ENCODE peak calls at places on chromosomes 16 and 17, in ten cellular contexts. I is stimulated activated CD8-positive, alpha-beta memory T cell treated with anti-CD3 and anti-CD28 coated beads, Interleukin-4, amount 100 ng/mL, for 1 hour; T is pons; D is activated naive CD8-positive, alpha-beta T cell treated with anti-CD3 and anti-CD28 coated beads for 36 hours; N is MCF 10A; B is NCI-H1092; U is SW 1271; R is fibroblast of villous mesenchyme; Z is NCI-H69; C is mesothelial cell of epicardium. G is an unnamed sample.

GRCh38 chr17:63476494-63476856 is 386 bp upstream of the ACE start:
- DNase-seq in I (no peak), T (no peak), D (no peak), N (no peak), B (no peak), U (no peak), R (no peak), Z (peak), C (no peak), G (no peak)

GRCh38 chr16:81427245-81427644 is 17.4 kb upstream of the CMIP start:
- DNase-seq in I (no peak), T (no peak), D (no peak), N (no peak), B (no peak), U (no peak), R (no peak), Z (no peak), C (no peak), G (no peak)

GRCh38 chr17:78358538-78359215 is 1.2 kb downstream of the SOCS3 start:
- DNase-seq in I (no peak), T (no peak), D (no peak), N (no peak), B (no peak), U (peak), R (peak), Z (peak), C (no peak), G (no peak)

GRCh38 chr17:72683506-72684404 is 408.7 kb downstream of the SLC39A11 start:
- DNase-seq in I (no peak), T (no peak), D (no peak), N (peak), B (no peak), U (peak), R (peak), Z (peak), C (no peak), G (no peak)

GRCh38 chr16:51374346-51374745 is 223.3 kb upstream of the SALL1 start:
- DNase-seq in I (no peak), T (no peak), D (no peak), N (peak), B (no peak), U (peak), R (peak), Z (no peak), C (no peak), G (no peak)

GRCh38 chr17:44112284-44113280 is 10.9 kb downstream of the HDAC5 start:
- DNase-seq in I (no peak), T (no peak), D (no peak), N (no peak), B (no peak), U (no peak), R (no peak), Z (peak), C (no peak), G (no peak)

GRCh38 chr17:49576121-49576905 is 642 bp downstream of the NXPH3 start:
- DNase-seq in I (no peak), T (no peak), D (no peak), N (no peak), B (no peak), U (no peak), R (peak), Z (peak), C (no peak), G (no peak)

GRCh38 chr17:79160980-79161621 is 86.5 kb downstream of the ENGASE start:
- DNase-seq in I (no peak), T (no peak), D (peak), N (no peak), B (no peak), U (no peak), R (no peak), Z (peak), C (no peak), G (peak)

GRCh38 chr16:14658063-14658462 is 25.3 kb downstream of the BFAR start:
- DNase-seq in I (no peak), T (no peak), D (peak), N (peak), B (no peak), U (no peak), R (no peak), Z (no peak), C (no peak), G (peak)

GRCh38 chr16:1014771-1015495 is 33.4 kb downstream of the SOX8 start:
- DNase-seq in I (no peak), T (no peak), D (no peak), N (no peak), B (no peak), U (no peak), R (no peak), Z (no peak), C (no peak), G (no peak)

GRCh38 chr16:7332611-7333010 is at the start of gene RBFOX1:
- DNase-seq in I (no peak), T (no peak), D (no peak), N (no peak), B (no peak), U (no peak), R (no peak), Z (no peak), C (no peak), G (no peak)

GRCh38 chr17:66549731-66550207 is 247.4 kb downstream of the PRKCA start:
- DNase-seq in I (no peak), T (no peak), D (no peak), N (no peak), B (no peak), U (peak), R (peak), Z (no peak), C (no peak), G (no peak)

GRCh38 chr16:19138601-19139000 is 24.8 kb downstream of the ITPRIPL2 start:
- DNase-seq in I (no peak), T (peak), D (no peak), N (peak), B (peak), U (no peak), R (peak), Z (peak), C (no peak), G (no peak)

GRCh38 chr16:22324787-22325597 is 27.8 kb downstream of the POLR3E start:
- DNase-seq in I (no peak), T (no peak), D (no peak), N (no peak), B (no peak), U (no peak), R (no peak), Z (no peak), C (no peak), G (no peak)

GRCh38 chr16:22284637-22285515 is 12.3 kb upstream of the POLR3E start:
- DNase-seq in I (no peak), T (no peak), D (no peak), N (no peak), B (no peak), U (no peak), R (peak), Z (no peak), C (no peak), G (no peak)

GRCh38 chr16:3508736-3509135 is 7.9 kb downstream of the CLUAP1 start:
- DNase-seq in I (no peak), T (no peak), D (no peak), N (no peak), B (no peak), U (no peak), R (no peak), Z (no peak), C (no peak), G (no peak)

GRCh38 chr17:12415031-12415430 is 250.7 kb upstream of the MYOCD start:
- DNase-seq in I (no peak), T (no peak), D (no peak), N (no peak), B (no peak), U (no peak), R (no peak), Z (no peak), C (no peak), G (no peak)

GRCh38 chr16:54934536-54935410 is 4.1 kb downstream of the IRX5 start:
- DNase-seq in I (no peak), T (peak), D (no peak), N (peak), B (no peak), U (no peak), R (no peak), Z (no peak), C (no peak), G (no peak)

GRCh38 chr16:50444546-50444945 is 75.8 kb upstream of the BRD7 start:
- DNase-seq in I (no peak), T (no peak), D (no peak), N (peak), B (no peak), U (no peak), R (peak), Z (no peak), C (no peak), G (no peak)

GRCh38 chr16:11291021-11291716 is 10.0 kb upstream of the PRM1 start:
- DNase-seq in I (no peak), T (no peak), D (no peak), N (no peak), B (no peak), U (no peak), R (no peak), Z (no peak), C (no peak), G (no peak)

GRCh38 chr17:75557075-75557851 is 30.3 kb upstream of the MYO15B start:
- DNase-seq in I (no peak), T (peak), D (no peak), N (peak), B (peak), U (no peak), R (peak), Z (peak), C (no peak), G (no peak)

GRCh38 chr17:63516910-63517824 is 6.0 kb upstream of the KCNH6 start:
- DNase-seq in I (no peak), T (no peak), D (peak), N (peak), B (no peak), U (peak), R (peak), Z (no peak), C (no peak), G (no peak)

GRCh38 chr17:81703747-81704654 is 834 bp downstream of the MRPL12 start:
- DNase-seq in I (no peak), T (no peak), D (no peak), N (no peak), B (no peak), U (no peak), R (no peak), Z (peak), C (no peak), G (no peak)

GRCh38 chr17:67358612-67359011 is 7.8 kb downstream of the PSMD12 start:
- DNase-seq in I (no peak), T (no peak), D (no peak), N (no peak), B (no peak), U (no peak), R (no peak), Z (no peak), C (no peak), G (no peak)

GRCh38 chr17:40086150-40087044 is 14.0 kb downstream of the NR1D1 start:
- DNase-seq in I (no peak), T (no peak), D (peak), N (peak), B (peak), U (no peak), R (peak), Z (peak), C (no peak), G (peak)

GRCh38 chr17:1590031-1590746 is 27.6 kb upstream of the PITPNA start:
- DNase-seq in I (no peak), T (no peak), D (no peak), N (peak), B (no peak), U (peak), R (peak), Z (no peak), C (no peak), G (no peak)

GRCh38 chr16:21590791-21591190 is 8.6 kb upstream of the METTL9 start:
- DNase-seq in I (no peak), T (no peak), D (no peak), N (no peak), B (no peak), U (no peak), R (peak), Z (no peak), C (no peak), G (no peak)

GRCh38 chr17:56834380-56835258 is 668 bp downstream of the DGKE start:
- DNase-seq in I (peak), T (no peak), D (peak), N (peak), B (peak), U (peak), R (peak), Z (peak), C (peak), G (no peak)

GRCh38 chr17:33209671-33210070 is 83.4 kb downstream of the ASIC2 start:
- DNase-seq in I (no peak), T (no peak), D (no peak), N (no peak), B (no peak), U (no peak), R (no peak), Z (no peak), C (no peak), G (no peak)

GRCh38 chr17:8287651-8288335 is 677 bp upstream of the RANGRF start:
- DNase-seq in I (no peak), T (no peak), D (no peak), N (peak), B (no peak), U (no peak), R (no peak), Z (peak), C (no peak), G (no peak)

GRCh38 chr17:58072862-58073261 is 10.4 kb upstream of the DYNLL2 start:
- DNase-seq in I (no peak), T (no peak), D (no peak), N (no peak), B (no peak), U (no peak), R (no peak), Z (no peak), C (no peak), G (no peak)

GRCh38 chr17:50027639-50028206 is 28.2 kb upstream of the ITGA3 start:
- DNase-seq in I (no peak), T (no peak), D (no peak), N (peak), B (no peak), U (peak), R (peak), Z (peak), C (no peak), G (no peak)

GRCh38 chr16:74936902-74937560 is 47.9 kb downstream of the WDR59 start:
- DNase-seq in I (no peak), T (no peak), D (no peak), N (peak), B (no peak), U (no peak), R (peak), Z (no peak), C (no peak), G (no peak)

GRCh38 chr17:8628172-8628571 is 2.4 kb downstream of the MYH10 start:
- DNase-seq in I (no peak), T (no peak), D (no peak), N (peak), B (no peak), U (no peak), R (no peak), Z (peak), C (no peak), G (no peak)